ENCODE peak calls at places on chromosomes 6 and 20, in five cellular contexts. S is NT2/D1, L is HepG2, H is GM12878, R is H1. T is an unnamed sample.

GRCh38 chr6:110902091-110902490 is 27.5 kb downstream of the AMD1 start:
- DNase-seq in S (no peak), H (no peak), L (no peak), R (no peak), T (no peak)

GRCh38 chr6:159760602-159761057 is 1.2 kb upstream of the ACAT2 start:
- DNase-seq in H (no peak), S (peak; percentile 68), R (peak; percentile 52), L (peak; percentile 24), T (no peak)

GRCh38 chr6:16949696-16950095 is 152.2 kb upstream of the STMND1 start:
- DNase-seq in R (no peak), S (no peak), L (no peak), H (no peak), T (no peak)

GRCh38 chr6:41558033-41558807 is 12.0 kb downstream of the FOXP4 start:
- DNase-seq in H (no peak), S (no peak), R (no peak), L (no peak), T (no peak)

GRCh38 chr6:27902335-27903314 is 9.6 kb downstream of the OR2B2 start:
- DNase-seq in R (peak; percentile 94), L (peak; percentile 85), H (peak; percentile 84), S (no peak), T (peak; percentile 69)

GRCh38 chr20:1905693-1906092 is 10.5 kb downstream of the SIRPA start:
- DNase-seq in R (no peak), H (no peak), L (no peak), S (no peak), T (no peak)

GRCh38 chr20:57283867-57284266 is 17.4 kb upstream of the BMP7 start:
- DNase-seq in R (no peak), H (no peak), S (no peak), L (no peak), T (no peak)

GRCh38 chr20:50572922-50573777 is 63.0 kb downstream of the PTPN1 start:
- DNase-seq in L (no peak), H (no peak), S (no peak), R (no peak), T (no peak)

GRCh38 chr20:59452856-59453255 is 151.5 kb upstream of the PHACTR3 start:
- DNase-seq in L (no peak), R (no peak), H (no peak), S (no peak), T (no peak)

GRCh38 chr20:44594730-44595129 is 12.4 kb downstream of the PKIG start:
- DNase-seq in H (no peak), L (no peak), R (no peak), S (no peak), T (no peak)

DNA sequence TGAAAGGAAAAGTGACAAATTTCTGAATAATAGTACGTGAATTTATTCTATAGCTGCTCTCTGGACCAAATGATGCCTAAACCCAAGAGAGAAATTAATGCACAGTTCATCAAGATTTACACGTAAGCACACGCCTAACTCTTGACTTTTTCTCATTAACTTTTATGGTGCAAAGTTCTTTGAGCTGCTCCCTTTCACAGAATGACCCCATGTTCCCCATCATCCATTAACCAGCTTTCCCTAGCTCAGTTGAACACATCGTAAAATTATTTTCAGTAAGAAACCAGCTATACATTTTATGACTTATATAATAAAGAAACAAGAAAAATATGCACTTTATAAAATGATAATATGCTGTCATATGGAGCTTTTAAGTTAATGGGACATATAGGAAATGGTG is 54.3 kb downstream of the ID4 start:
- DNase-seq in L (no peak), H (no peak), S (no peak), R (no peak), T (no peak)
- TF ChIP-seq SUZ12 in L (no peak), H (no peak), S (no peak), R (no peak), T (no peak)

GRCh38 chr6:43856005-43856765 is 86.2 kb downstream of the VEGFA start:
- DNase-seq in S (no peak), L (peak; percentile 86), H (no peak), R (no peak), T (peak; percentile 51)

GRCh38 chr6:43853066-43853650 is 83.1 kb downstream of the VEGFA start:
- DNase-seq in R (no peak), H (no peak), S (no peak), L (peak; percentile 70), T (no peak)

GRCh38 chr6:43852350-43852864 is 82.4 kb downstream of the VEGFA start:
- DNase-seq in H (no peak), R (no peak), S (no peak), L (no peak), T (no peak)

GRCh38 chr6:43858161-43859153 is 88.4 kb downstream of the VEGFA start:
- DNase-seq in L (no peak), R (no peak), H (no peak), S (no peak), T (no peak)

GRCh38 chr6:43855247-43855646 is 85.2 kb downstream of the VEGFA start:
- DNase-seq in S (no peak), H (peak; percentile 15), L (no peak), R (no peak), T (no peak)
- TF ChIP-seq SUZ12 in S (no peak), H (no peak), L (no peak), R (no peak), T (no peak)

GRCh38 chr6:143328885-143329284 is 121.6 kb downstream of the ADAT2 start:
- DNase-seq in L (no peak), H (no peak), S (no peak), R (no peak), T (no peak)

GRCh38 chr6:143329323-143329722 is 121.2 kb downstream of the ADAT2 start:
- DNase-seq in H (no peak), L (no peak), R (no peak), S (no peak), T (no peak)

GRCh38 chr6:143332153-143332845 is 118.2 kb downstream of the ADAT2 start:
- DNase-seq in H (no peak), R (no peak), S (no peak), L (no peak), T (no peak)

GRCh38 chr6:143333081-143333480 is 117.4 kb downstream of the ADAT2 start:
- DNase-seq in H (no peak), S (no peak), R (no peak), L (no peak), T (no peak)

DNA sequence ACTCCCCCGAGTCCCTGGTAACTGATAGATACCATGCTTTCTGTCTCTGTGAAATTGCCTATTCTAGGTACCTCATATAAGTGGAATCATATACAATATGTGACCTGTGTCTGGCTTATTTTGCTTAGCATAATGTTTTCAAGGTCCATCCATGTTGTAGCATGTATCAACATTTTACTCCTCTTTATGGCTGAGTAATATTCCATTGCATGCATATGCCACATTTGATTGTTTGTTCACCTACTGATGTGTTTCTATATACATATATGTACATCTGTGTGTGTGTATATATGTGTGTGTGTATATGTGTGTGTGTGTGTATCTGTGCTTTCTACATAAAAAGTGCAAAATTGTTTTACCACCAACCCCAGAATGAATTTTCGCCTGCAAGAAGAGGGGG is 119.1 kb downstream of the ADAT2 start:
- DNase-seq in H (no peak), S (no peak), R (no peak), L (no peak), T (no peak)
- TF ChIP-seq SUZ12 in H (no peak), S (no peak), R (no peak), L (no peak), T (no peak)

DNA sequence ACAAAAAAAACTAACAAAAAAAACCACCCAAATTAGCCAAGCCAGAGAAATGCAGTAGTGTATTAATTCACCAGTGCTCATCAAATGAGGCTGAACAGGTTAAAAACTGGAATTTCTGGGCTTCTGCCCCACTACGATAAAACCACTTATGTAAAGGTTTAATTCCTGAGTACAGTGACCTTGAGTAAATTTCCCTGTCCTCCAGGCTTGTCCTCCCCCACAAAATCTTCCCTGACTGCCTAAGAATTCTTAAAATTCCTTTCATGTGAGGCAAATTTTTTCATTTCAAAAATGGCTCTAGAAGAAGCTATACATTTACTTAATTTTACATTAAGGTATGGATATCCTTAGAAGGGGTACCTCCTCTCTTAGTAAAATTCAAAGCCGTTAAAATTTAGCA is 80.1 kb upstream of the ID4 start:
- DNase-seq in H (no peak), S (no peak), R (no peak), L (peak; percentile 58), T (no peak)
- TF ChIP-seq SUZ12 in H (no peak), S (no peak), R (no peak), L (no peak), T (no peak)